ENCODE peak calls at places on chromosomes 4 and X, in four cellular contexts. X, J, M and S are unnamed samples.

GRCh38 chr4:1014395-1015167 is 3.2 kb downstream of the FGFRL1 start:
- DNase-seq in J (no peak), M (no peak), X (no peak), S (peak; percentile 62)

GRCh38 chrX:41351923-41352322 is 18.0 kb downstream of the DDX3X start:
- DNase-seq in J (no peak), M (no peak), X (peak; percentile 12), S (no peak)

GRCh38 chr4:182325848-182326255 is 82.7 kb downstream of the TENM3 start:
- DNase-seq in M (no peak), X (no peak), J (no peak), S (no peak)

GRCh38 chr4:1932736-1933135 is 61.5 kb downstream of the NSD2 start:
- DNase-seq in X (no peak), M (no peak), J (no peak), S (no peak)

GRCh38 chrX:131747173-131747572 is 203.3 kb downstream of the OR13H1 start:
- DNase-seq in X (peak; percentile 74), J (no peak), M (peak; percentile 86), S (no peak)

GRCh38 chrX:14697453-14697852 is 168.1 kb downstream of the GLRA2 start:
- DNase-seq in X (no peak), M (no peak), J (peak; percentile 24), S (peak; percentile 21)

GRCh38 chr4:94534401-94535312 is 82.9 kb downstream of the PDLIM5 start:
- DNase-seq in M (no peak), X (no peak), J (no peak), S (no peak)

GRCh38 chr4:100742045-100742444 is 224.2 kb upstream of the EMCN start:
- DNase-seq in J (peak; percentile 48), M (peak; percentile 4), X (no peak), S (no peak)

GRCh38 chr4:108607426-108607825 is 12.9 kb upstream of the RPL34 start:
- DNase-seq in J (no peak), X (no peak), M (no peak), S (no peak)